ENCODE peak calls at places on chromosomes 6 and 20, in nine cellular contexts. R is NAMALWA; X is T-helper 17 cell; O is T-helper 1 cell; N is iris pigment epithelial cell; A is NCI-H345; M is stimulated activated CD8-positive, alpha-beta memory T cell treated with anti-CD3 and anti-CD28 coated beads, Interleukin-4, amount 100 ng/mL, for 4 hours; T is lower lobe of right lung; Z is stimulated activated CD4-positive, alpha-beta T cell treated with anti-CD3 and anti-CD28 coated beads, Interleukin-1b, Interleukin-23, amount 100 ng/mL, for 24 hours. H is an unnamed sample.

GRCh38 chr20:47392721-47393073 is 36.2 kb upstream of the ZMYND8 start:
- DNase-seq in R (no peak), X (no peak), O (no peak), N (peak), A (no peak), M (no peak), T (no peak), Z (no peak), H (no peak)

GRCh38 chr6:42960243-42961019 is at the start of gene GNMT:
- DNase-seq in R (no peak), X (peak), O (peak), N (peak), A (peak), M (no peak), T (peak), Z (no peak), H (peak)

GRCh38 chr6:51846531-51846930 is 240.9 kb downstream of the PKHD1 start:
- DNase-seq in R (no peak), X (no peak), O (no peak), N (no peak), A (no peak), M (no peak), T (no peak), Z (no peak), H (no peak)

GRCh38 chr20:37727247-37727956 is 33.6 kb downstream of the CTNNBL1 start:
- DNase-seq in R (no peak), X (no peak), O (no peak), N (peak), A (no peak), M (no peak), T (no peak), Z (no peak), H (no peak)

GRCh38 chr6:35139470-35139869 is 1.7 kb downstream of the TCP11 start:
- DNase-seq in R (no peak), X (no peak), O (no peak), N (no peak), A (no peak), M (no peak), T (no peak), Z (no peak), H (no peak)

GRCh38 chr20:5715068-5715841 is 34.9 kb upstream of the SHLD1 start:
- DNase-seq in R (no peak), X (no peak), O (peak), N (no peak), A (no peak), M (no peak), T (no peak), Z (no peak), H (no peak)

GRCh38 chr6:119262612-119263011 is 86.9 kb downstream of the MAN1A1 start:
- DNase-seq in R (no peak), X (no peak), O (no peak), N (no peak), A (no peak), M (no peak), T (no peak), Z (no peak), H (no peak)

GRCh38 chr6:146545608-146546007 is 2.0 kb downstream of the RAB32 start:
- DNase-seq in R (no peak), X (no peak), O (no peak), N (peak), A (no peak), M (no peak), T (no peak), Z (no peak), H (no peak)

GRCh38 chr6:33857301-33858052 is 53.7 kb upstream of the MLN start:
- DNase-seq in R (no peak), X (no peak), O (no peak), N (no peak), A (no peak), M (no peak), T (no peak), Z (no peak), H (no peak)

GRCh38 chr6:127690092-127690491 is 113.1 kb downstream of the C6orf58 start:
- DNase-seq in R (peak), X (no peak), O (no peak), N (peak), A (no peak), M (no peak), T (no peak), Z (no peak), H (no peak)

GRCh38 chr6:15616266-15616665 is 46.6 kb downstream of the DTNBP1 start:
- DNase-seq in R (no peak), X (no peak), O (no peak), N (no peak), A (no peak), M (no peak), T (no peak), Z (no peak), H (no peak)

GRCh38 chr20:62382306-62383198 is 4.4 kb upstream of the RPS21 start:
- DNase-seq in R (peak), X (peak), O (peak), N (peak), A (peak), M (peak), T (peak), Z (peak), H (peak)

GRCh38 chr20:46992640-46993035 is 98.0 kb downstream of the EYA2 start:
- DNase-seq in R (no peak), X (no peak), O (no peak), N (no peak), A (no peak), M (no peak), T (no peak), Z (no peak), H (no peak)

GRCh38 chr6:34039943-34040342 is 105.9 kb downstream of the GRM4 start:
- DNase-seq in R (no peak), X (no peak), O (no peak), N (no peak), A (no peak), M (no peak), T (no peak), Z (no peak), H (no peak)

GRCh38 chr6:80991316-80991715 is 761.2 kb downstream of the TENT5A start:
- DNase-seq in R (no peak), X (no peak), O (no peak), N (no peak), A (no peak), M (no peak), T (no peak), Z (no peak), H (no peak)

GRCh38 chr20:57040461-57040860 is 226.0 kb downstream of the BMP7 start:
- DNase-seq in R (no peak), X (no peak), O (no peak), N (no peak), A (no peak), M (no peak), T (no peak), Z (no peak), H (no peak)

GRCh38 chr6:26028753-26029569 is 58.3 kb upstream of the HFE start:
- DNase-seq in R (peak), X (no peak), O (no peak), N (no peak), A (no peak), M (no peak), T (no peak), Z (no peak), H (no peak)